ENCODE peak calls at places on chromosomes 11 and 22, in four cellular contexts. G is stimulated activated CD8-positive, alpha-beta memory T cell treated with anti-CD3 and anti-CD28 coated beads, Interleukin-15, amount 100 ng/mL, for 24 hours; B is NCI-H1105 treated with DMSO at 0.1 percent for 48 hours; Q is NCI-H187. X is an unnamed sample.
A peak's percentile ranks its signal among the peaks of the same experiment; 100 is the strongest.

GRCh38 chr22:44399196-44399837 is 86.6 kb upstream of the SHISAL1 start:
- DNase-seq in G (no peak), B (no peak), Q (no peak), X (peak; percentile 7)

GRCh38 chr22:44932493-44932892 is 77.3 kb downstream of the PHF21B start:
- DNase-seq in G (no peak), B (no peak), Q (no peak), X (no peak)

GRCh38 chr22:42316988-42317387 is 46.5 kb upstream of the TCF20 start:
- DNase-seq in G (no peak), B (no peak), Q (no peak), X (no peak)

GRCh38 chr22:30591588-30592359 is at the start of gene PES1:
- DNase-seq in G (peak; percentile 80), B (peak; percentile 98), Q (peak; percentile 83), X (peak; percentile 91)

GRCh38 chr22:43449831-43450225 is 38.0 kb downstream of the MPPED1 start:
- DNase-seq in G (no peak), B (no peak), Q (no peak), X (peak; percentile 42)

GRCh38 chr11:21588754-21589153 is 604.1 kb upstream of the ANO5 start:
- DNase-seq in G (no peak), B (no peak), Q (no peak), X (no peak)

GRCh38 chr22:42803454-42803853 is 53.6 kb downstream of the ARFGAP3 start:
- DNase-seq in G (no peak), B (peak; percentile 10), Q (no peak), X (no peak)

GRCh38 chr11:36512016-36512415 is 1.9 kb upstream of the TRAF6 start:
- DNase-seq in G (no peak), B (no peak), Q (no peak), X (no peak)

X was measured in activated naive CD4-positive, alpha-beta T cell treated with anti-CD3 and anti-CD28 coated beads, Interleukin-2, amount 50 U/mL, for 72 hours.